ENCODE peak calls at places on chromosomes 16 and 17, in five cellular contexts. One of them, this sample, is unnamed. For H3K9me3, the result is how much of the 10 kb centered on the place peaks cover.

GRCh38 chr17:420479-421175 is 68.0 kb upstream of the RPH3AL start:
- DNase-seq in thyroid gland: no peak
- DNase-seq in heart left ventricle: no peak
- DNase-seq in A549: no peak
- DNase-seq in uterus: no peak
- DNase-seq in this sample: no peak

GRCh38 chr17:76601042-76601441 is 15.4 kb upstream of the ST6GALNAC2 start:
- DNase-seq in heart left ventricle: no peak
- DNase-seq in thyroid gland: no peak
- DNase-seq in A549: no peak
- DNase-seq in uterus: no peak
- DNase-seq in this sample: no peak

GRCh38 chr16:67268136-67268579 is 11.2 kb upstream of the PLEKHG4 start:
- DNase-seq in heart left ventricle: no peak
- DNase-seq in thyroid gland: no peak
- DNase-seq in uterus: no peak
- DNase-seq in A549: peak
- DNase-seq in this sample: peak

GRCh38 chr16:46857261-46857962 is 26.4 kb upstream of the C16orf87 start:
- DNase-seq in thyroid gland: peak
- DNase-seq in uterus: peak
- DNase-seq in heart left ventricle: no peak
- DNase-seq in A549: peak
- DNase-seq in this sample: peak

GRCh38 chr17:17525956-17526355 is 29.8 kb upstream of the RASD1 start:
- DNase-seq in heart left ventricle: no peak
- DNase-seq in thyroid gland: peak
- DNase-seq in uterus: no peak
- DNase-seq in A549: no peak
- DNase-seq in this sample: no peak

GRCh38 chr17:55161935-55162555 is 102.7 kb upstream of the HLF start:
- DNase-seq in thyroid gland: no peak
- DNase-seq in heart left ventricle: no peak
- DNase-seq in A549: peak
- DNase-seq in uterus: no peak
- DNase-seq in this sample: no peak

GRCh38 chr17:81890447-81891302 is 711 bp downstream of the ALYREF start:
- DNase-seq in heart left ventricle: no peak
- DNase-seq in thyroid gland: no peak
- DNase-seq in uterus: no peak
- DNase-seq in A549: no peak
- DNase-seq in this sample: no peak

GRCh38 chr16:54281535-54282201 is 4.9 kb downstream of the IRX3 start:
- DNase-seq in uterus: no peak
- DNase-seq in A549: no peak
- DNase-seq in thyroid gland: peak
- DNase-seq in heart left ventricle: no peak
- DNase-seq in this sample: no peak

GRCh38 chr17:16818821-16819683 is 129.0 kb downstream of the CCDC144A start:
- DNase-seq in heart left ventricle: no peak
- DNase-seq in A549: no peak
- DNase-seq in thyroid gland: no peak
- DNase-seq in uterus: no peak
- DNase-seq in this sample: no peak

GRCh38 chr16:1645914-1646525 is 32.1 kb upstream of the JPT2 start:
- DNase-seq in heart left ventricle: no peak
- DNase-seq in thyroid gland: no peak
- DNase-seq in A549: peak
- DNase-seq in uterus: no peak
- DNase-seq in this sample: no peak

GRCh38 chr16:30985401-30986128 is 558 bp downstream of the HSD3B7 start:
- DNase-seq in uterus: peak
- DNase-seq in heart left ventricle: no peak
- DNase-seq in A549: peak
- DNase-seq in thyroid gland: peak
- DNase-seq in this sample: peak

GRCh38 chr17:55825213-55825612 is 74.4 kb downstream of the PCTP start:
- DNase-seq in heart left ventricle: no peak
- DNase-seq in A549: peak
- DNase-seq in thyroid gland: no peak
- DNase-seq in uterus: no peak
- DNase-seq in this sample: no peak

GRCh38 chr17:16122697-16123434 is 92.5 kb downstream of the NCOR1 start:
- DNase-seq in uterus: no peak
- DNase-seq in thyroid gland: peak
- DNase-seq in heart left ventricle: no peak
- DNase-seq in A549: no peak
- DNase-seq in this sample: no peak

GRCh38 chr16:54503011-54503410 is 216.4 kb upstream of the IRX3 start:
- DNase-seq in A549: no peak
- DNase-seq in thyroid gland: no peak
- DNase-seq in uterus: no peak
- DNase-seq in heart left ventricle: peak
- DNase-seq in this sample: peak

GRCh38 chr17:19332371-19333131 is 30.0 kb downstream of the B9D1 start:
- DNase-seq in heart left ventricle: no peak
- DNase-seq in thyroid gland: no peak
- DNase-seq in A549: no peak
- DNase-seq in uterus: no peak
- DNase-seq in this sample: peak

GRCh38 chr17:76840884-76841775 is 27.1 kb upstream of the MGAT5B start:
- DNase-seq in thyroid gland: no peak
- DNase-seq in heart left ventricle: no peak
- DNase-seq in A549: no peak
- DNase-seq in uterus: no peak
- DNase-seq in this sample: no peak

GRCh38 chr17:61208301-61209098 is 191.1 kb upstream of the TBX2 start:
- DNase-seq in uterus: no peak
- DNase-seq in A549: peak
- DNase-seq in heart left ventricle: no peak
- DNase-seq in thyroid gland: peak
- DNase-seq in this sample: no peak

GRCh38 chr16:14957576-14958322 is 17.1 kb upstream of the PDXDC1 start:
- DNase-seq in heart left ventricle: no peak
- DNase-seq in uterus: no peak
- DNase-seq in thyroid gland: no peak
- DNase-seq in A549: no peak
- DNase-seq in this sample: peak

GRCh38 chr16:88710556-88710955 is 4.3 kb downstream of the CTU2 start:
- DNase-seq in A549: no peak
- DNase-seq in heart left ventricle: no peak
- DNase-seq in thyroid gland: peak
- DNase-seq in uterus: no peak
- DNase-seq in this sample: no peak

GRCh38 chr17:57724038-57724728 is 20.9 kb downstream of the CCDC182 start:
- DNase-seq in uterus: no peak
- DNase-seq in thyroid gland: no peak
- DNase-seq in heart left ventricle: no peak
- DNase-seq in A549: no peak
- DNase-seq in this sample: no peak

GRCh38 chr16:81273223-81273940 is 34.9 kb downstream of the BCO1 start:
- DNase-seq in heart left ventricle: no peak
- DNase-seq in thyroid gland: no peak
- DNase-seq in uterus: no peak
- DNase-seq in A549: no peak
- DNase-seq in this sample: no peak

GRCh38 chr17:41171881-41172280 is 3.9 kb upstream of the KRTAP4-3 start:
- DNase-seq in heart left ventricle: no peak
- DNase-seq in thyroid gland: no peak
- DNase-seq in uterus: no peak
- DNase-seq in A549: no peak
- DNase-seq in this sample: no peak

GRCh38 chr17:51298508-51299371 is 38.4 kb downstream of the UTP18 start:
- DNase-seq in thyroid gland: peak
- DNase-seq in A549: peak
- DNase-seq in uterus: no peak
- DNase-seq in heart left ventricle: no peak
- DNase-seq in this sample: no peak

GRCh38 chr16:10858203-10858602 is 18.8 kb upstream of the CIITA start:
- DNase-seq in heart left ventricle: no peak
- DNase-seq in uterus: no peak
- DNase-seq in A549: no peak
- DNase-seq in thyroid gland: no peak
- DNase-seq in this sample: no peak

GRCh38 chr16:84391151-84391873 is 23.0 kb downstream of the ATP2C2 start:
- DNase-seq in A549: no peak
- DNase-seq in heart left ventricle: no peak
- DNase-seq in uterus: no peak
- DNase-seq in thyroid gland: peak
- DNase-seq in this sample: no peak

GRCh38 chr17:73566905-73567782 is 77.1 kb downstream of the SDK2 start:
- DNase-seq in thyroid gland: peak
- DNase-seq in heart left ventricle: no peak
- DNase-seq in uterus: no peak
- DNase-seq in A549: no peak
- DNase-seq in this sample: no peak

GRCh38 chr16:19781196-19781595 is 63.1 kb downstream of the IQCK start:
- DNase-seq in thyroid gland: no peak
- DNase-seq in A549: no peak
- DNase-seq in heart left ventricle: no peak
- DNase-seq in uterus: no peak
- DNase-seq in this sample: no peak

GRCh38 chr16:30984669-30985400 is at the start of gene HSD3B7:
- DNase-seq in A549: peak
- DNase-seq in uterus: peak
- DNase-seq in heart left ventricle: peak
- DNase-seq in thyroid gland: peak
- DNase-seq in this sample: peak

GRCh38 chr16:80804061-80804450 is 342 bp downstream of the CDYL2 start:
- DNase-seq in thyroid gland: peak
- DNase-seq in heart left ventricle: peak
- DNase-seq in uterus: peak
- DNase-seq in A549: peak
- DNase-seq in this sample: peak

DNA sequence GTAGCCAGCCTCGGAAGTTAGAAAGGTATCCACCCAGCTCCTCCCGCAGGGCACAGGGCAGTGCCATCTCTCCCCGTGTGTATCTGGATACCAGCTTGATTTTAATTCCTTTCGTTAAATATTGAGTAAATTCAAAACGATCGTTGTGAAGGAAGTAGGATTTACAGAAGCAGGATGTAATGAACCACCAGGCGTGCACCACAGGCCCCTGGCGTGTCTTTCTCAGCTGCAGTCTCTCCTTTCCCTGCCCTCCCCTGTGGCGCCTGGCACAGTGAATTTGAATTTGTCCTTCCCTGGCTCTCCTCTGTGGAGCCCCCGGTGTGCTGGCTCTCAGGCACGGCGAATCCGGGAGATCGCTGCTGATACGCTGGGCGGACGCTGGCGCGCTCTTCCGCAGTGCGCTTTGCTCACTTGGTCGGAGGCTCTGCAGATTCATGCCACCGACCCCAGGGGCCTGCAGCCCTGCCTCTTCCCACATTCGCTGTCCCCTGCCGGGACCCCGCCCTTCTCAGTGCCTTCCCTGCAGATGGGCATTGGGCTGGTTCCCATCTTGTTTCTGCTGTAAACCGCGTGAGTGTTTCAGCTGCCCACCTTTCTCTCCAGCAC is 164.6 kb downstream of the RPTOR start:
- DNase-seq in uterus: no peak
- DNase-seq in A549: no peak
- DNase-seq in heart left ventricle: no peak
- DNase-seq in thyroid gland: no peak
- DNase-seq in this sample: no peak
- H3K9me3 ChIP-seq in uterus: under half
- H3K9me3 ChIP-seq in A549: under half
- H3K9me3 ChIP-seq in heart left ventricle: under half
- H3K9me3 ChIP-seq in thyroid gland: under half
- H3K9me3 ChIP-seq in this sample: under half

GRCh38 chr17:79801156-79802038 is 4.5 kb upstream of the CBX8 start:
- DNase-seq in heart left ventricle: no peak
- DNase-seq in uterus: no peak
- DNase-seq in A549: no peak
- DNase-seq in thyroid gland: no peak
- DNase-seq in this sample: no peak
- TF ChIP-seq POLR2A in heart left ventricle: no peak
- TF ChIP-seq POLR2A in uterus: no peak
- TF ChIP-seq POLR2A in A549: no peak
- TF ChIP-seq POLR2A in thyroid gland: no peak
- TF ChIP-seq POLR2A in this sample: no peak

DNA sequence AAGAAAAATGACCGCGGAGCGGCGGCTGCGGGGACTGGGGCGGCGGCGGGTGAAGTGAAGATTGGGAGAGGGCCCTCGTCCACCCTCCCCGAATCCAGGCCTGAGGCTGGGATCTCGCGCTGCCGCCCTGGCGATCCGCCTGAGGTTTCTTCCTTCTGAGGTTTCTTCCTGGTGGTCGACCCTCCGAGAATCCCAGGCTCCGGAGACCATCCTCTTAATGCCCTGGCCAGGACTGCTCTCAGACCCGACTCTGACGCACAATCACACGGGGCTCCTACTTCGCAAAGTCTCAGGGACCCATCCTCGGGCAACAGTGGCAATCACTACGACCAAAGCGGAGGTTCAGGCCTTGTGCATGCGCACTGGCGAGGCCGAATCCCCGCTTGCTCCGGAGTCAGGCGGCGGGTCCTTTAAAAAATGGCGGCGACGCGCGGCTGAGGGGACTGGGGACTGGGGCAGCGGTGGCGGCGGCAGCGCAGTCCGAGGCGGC is 18.0 kb upstream of the KCNJ18 start:
- DNase-seq in uterus: no peak
- DNase-seq in A549: no peak
- DNase-seq in thyroid gland: no peak
- DNase-seq in heart left ventricle: no peak
- DNase-seq in this sample: no peak
- H3K9me3 ChIP-seq in uterus: under half
- H3K9me3 ChIP-seq in A549: under half
- H3K9me3 ChIP-seq in thyroid gland: under half
- H3K9me3 ChIP-seq in heart left ventricle: under half
- H3K9me3 ChIP-seq in this sample: under half

DNA sequence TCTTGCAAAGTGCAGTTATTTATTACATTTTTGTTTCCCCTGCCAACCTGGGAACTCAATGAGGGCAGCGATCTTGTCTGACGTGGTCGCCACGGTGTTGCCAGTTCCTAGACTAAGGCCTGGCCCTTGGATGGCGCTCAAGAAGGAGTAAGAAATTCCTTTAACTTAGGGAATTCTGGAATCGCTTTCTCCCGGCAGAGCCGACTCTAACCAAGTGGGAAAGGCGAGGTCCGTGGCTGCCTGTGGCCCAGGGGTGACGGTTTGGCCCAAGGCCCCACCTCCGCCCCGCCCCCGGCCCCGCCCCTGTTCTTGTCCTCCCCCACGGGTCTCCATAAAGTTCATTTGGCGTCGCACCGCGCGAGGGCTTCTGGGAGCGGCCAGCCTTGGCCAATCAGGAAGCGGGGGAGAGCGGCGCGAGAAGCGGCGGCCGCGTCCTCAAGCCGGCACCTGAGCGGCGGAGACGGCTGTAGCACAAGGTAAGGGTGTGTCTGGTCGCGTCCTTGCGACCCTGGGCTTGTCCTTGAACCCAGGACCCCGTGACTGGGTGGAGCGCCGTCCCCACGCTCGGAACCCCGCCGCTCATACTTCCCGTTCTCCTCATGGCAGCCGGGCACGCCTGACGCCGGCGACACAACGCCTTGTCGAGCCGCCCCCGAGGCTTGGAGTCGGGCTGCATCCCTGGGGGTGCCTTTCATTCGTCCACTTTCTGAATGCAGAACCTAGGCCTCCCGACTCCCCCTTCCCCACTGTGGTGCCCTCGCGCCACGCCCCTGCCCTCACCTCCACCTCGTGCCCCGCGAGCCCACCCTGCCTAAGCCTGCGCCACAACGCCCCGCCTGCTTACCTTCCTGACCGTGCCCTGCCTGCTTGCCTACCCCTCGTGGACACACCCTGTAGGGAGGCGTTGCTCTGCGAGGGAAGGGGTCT is at the start of gene NUP93:
- DNase-seq in A549: peak
- DNase-seq in heart left ventricle: peak
- DNase-seq in uterus: peak
- DNase-seq in thyroid gland: peak
- DNase-seq in this sample: peak
- TF ChIP-seq POLR2A in A549: peak
- TF ChIP-seq POLR2A in heart left ventricle: peak
- TF ChIP-seq POLR2A in uterus: peak
- TF ChIP-seq POLR2A in thyroid gland: no peak
- TF ChIP-seq POLR2A in this sample: peak

This sample was measured in adrenal gland.